ENCODE peak calls at places on chromosomes 2 and 18, in nine cellular contexts. One of them, this sample, is unnamed.

GRCh38 chr2:28286678-28287077 is 106.0 kb upstream of the FOSL2 start:
- DNase-seq in cardiac fibroblast: peak; percentile 33
- DNase-seq in H1: no peak
- DNase-seq in body of pancreas: no peak
- DNase-seq in adrenal gland: no peak
- DNase-seq in AG09309: no peak
- DNase-seq in K562: no peak
- DNase-seq in fibroblast of lung: peak; percentile 51
- DNase-seq in prostate gland: no peak
- DNase-seq in this sample: no peak

GRCh38 chr2:54419386-54419785 is 36.7 kb upstream of the SPTBN1 start:
- DNase-seq in K562: no peak
- DNase-seq in cardiac fibroblast: peak; percentile 57
- DNase-seq in fibroblast of lung: no peak
- DNase-seq in prostate gland: no peak
- DNase-seq in body of pancreas: no peak
- DNase-seq in adrenal gland: no peak
- DNase-seq in AG09309: no peak
- DNase-seq in H1: no peak
- DNase-seq in this sample: no peak

GRCh38 chr2:232890896-232891601 is 21.0 kb downstream of the SNORC start:
- DNase-seq in adrenal gland: peak; percentile 92
- DNase-seq in H1: no peak
- DNase-seq in cardiac fibroblast: peak; percentile 23
- DNase-seq in body of pancreas: peak; percentile 85
- DNase-seq in K562: peak; percentile 47
- DNase-seq in AG09309: no peak
- DNase-seq in prostate gland: peak; percentile 78
- DNase-seq in fibroblast of lung: peak; percentile 40
- DNase-seq in this sample: peak; percentile 84

GRCh38 chr2:228646061-228646460 is 464.6 kb upstream of the SPHKAP start:
- DNase-seq in cardiac fibroblast: no peak
- DNase-seq in K562: no peak
- DNase-seq in AG09309: no peak
- DNase-seq in fibroblast of lung: no peak
- DNase-seq in prostate gland: no peak
- DNase-seq in adrenal gland: no peak
- DNase-seq in body of pancreas: no peak
- DNase-seq in H1: no peak
- DNase-seq in this sample: no peak

GRCh38 chr2:214593723-214594122 is 182.9 kb downstream of the VWC2L start:
- DNase-seq in cardiac fibroblast: peak; percentile 2
- DNase-seq in AG09309: peak; percentile 27
- DNase-seq in K562: no peak
- DNase-seq in adrenal gland: no peak
- DNase-seq in prostate gland: no peak
- DNase-seq in fibroblast of lung: peak; percentile 92
- DNase-seq in body of pancreas: peak; percentile 22
- DNase-seq in H1: peak; percentile 49
- DNase-seq in this sample: no peak

GRCh38 chr2:190847504-190848201 is 33.0 kb upstream of the GLS start:
- DNase-seq in K562: no peak
- DNase-seq in prostate gland: no peak
- DNase-seq in AG09309: no peak
- DNase-seq in H1: no peak
- DNase-seq in body of pancreas: no peak
- DNase-seq in fibroblast of lung: peak; percentile 83
- DNase-seq in adrenal gland: no peak
- DNase-seq in cardiac fibroblast: peak; percentile 86
- DNase-seq in this sample: no peak

GRCh38 chr18:48946329-48946835 is 4.4 kb downstream of the SMAD7 start:
- DNase-seq in fibroblast of lung: peak; percentile 90
- DNase-seq in H1: no peak
- DNase-seq in K562: no peak
- DNase-seq in adrenal gland: no peak
- DNase-seq in prostate gland: no peak
- DNase-seq in body of pancreas: peak; percentile 60
- DNase-seq in cardiac fibroblast: no peak
- DNase-seq in AG09309: no peak
- DNase-seq in this sample: peak; percentile 79

GRCh38 chr2:25700221-25700660 is 26.9 kb upstream of the DTNB start:
- DNase-seq in H1: no peak
- DNase-seq in prostate gland: no peak
- DNase-seq in body of pancreas: peak; percentile 47
- DNase-seq in adrenal gland: peak; percentile 30
- DNase-seq in AG09309: peak; percentile 67
- DNase-seq in cardiac fibroblast: peak; percentile 46
- DNase-seq in K562: peak; percentile 27
- DNase-seq in fibroblast of lung: peak; percentile 33
- DNase-seq in this sample: peak; percentile 69

GRCh38 chr2:26292646-26293045 is 47.9 kb downstream of the HADHB start:
- DNase-seq in AG09309: no peak
- DNase-seq in prostate gland: no peak
- DNase-seq in H1: no peak
- DNase-seq in K562: peak; percentile 46
- DNase-seq in fibroblast of lung: peak; percentile 56
- DNase-seq in body of pancreas: no peak
- DNase-seq in adrenal gland: no peak
- DNase-seq in cardiac fibroblast: peak; percentile 37
- DNase-seq in this sample: no peak

GRCh38 chr2:186183406-186183805 is 302.7 kb upstream of the ZC3H15 start:
- DNase-seq in AG09309: no peak
- DNase-seq in prostate gland: no peak
- DNase-seq in K562: no peak
- DNase-seq in fibroblast of lung: no peak
- DNase-seq in H1: no peak
- DNase-seq in body of pancreas: no peak
- DNase-seq in adrenal gland: no peak
- DNase-seq in cardiac fibroblast: no peak
- DNase-seq in this sample: no peak

GRCh38 chr18:12053312-12053711 is 40.3 kb upstream of the ANKRD62 start:
- DNase-seq in cardiac fibroblast: no peak
- DNase-seq in fibroblast of lung: no peak
- DNase-seq in body of pancreas: no peak
- DNase-seq in K562: no peak
- DNase-seq in prostate gland: no peak
- DNase-seq in AG09309: no peak
- DNase-seq in H1: no peak
- DNase-seq in adrenal gland: no peak
- DNase-seq in this sample: no peak

GRCh38 chr2:232484628-232485332 is 2.9 kb downstream of the ECEL1 start:
- DNase-seq in fibroblast of lung: no peak
- DNase-seq in H1: no peak
- DNase-seq in body of pancreas: no peak
- DNase-seq in cardiac fibroblast: no peak
- DNase-seq in adrenal gland: no peak
- DNase-seq in prostate gland: no peak
- DNase-seq in AG09309: no peak
- DNase-seq in K562: no peak
- DNase-seq in this sample: no peak

GRCh38 chr2:241965931-241966412 is 96.4 kb downstream of the RTP5 start:
- DNase-seq in body of pancreas: peak; percentile 31
- DNase-seq in AG09309: peak; percentile 82
- DNase-seq in cardiac fibroblast: peak; percentile 93
- DNase-seq in H1: no peak
- DNase-seq in prostate gland: no peak
- DNase-seq in fibroblast of lung: peak; percentile 98
- DNase-seq in adrenal gland: peak; percentile 75
- DNase-seq in K562: peak; percentile 63
- DNase-seq in this sample: no peak

GRCh38 chr2:198135481-198135934 is 331.1 kb downstream of the PLCL1 start:
- DNase-seq in AG09309: peak; percentile 23
- DNase-seq in body of pancreas: no peak
- DNase-seq in cardiac fibroblast: peak; percentile 29
- DNase-seq in fibroblast of lung: peak; percentile 11
- DNase-seq in K562: no peak
- DNase-seq in prostate gland: no peak
- DNase-seq in H1: no peak
- DNase-seq in adrenal gland: no peak
- DNase-seq in this sample: no peak

GRCh38 chr18:57008001-57008686 is 138.7 kb upstream of the BOD1L2 start:
- DNase-seq in fibroblast of lung: no peak
- DNase-seq in body of pancreas: no peak
- DNase-seq in prostate gland: no peak
- DNase-seq in H1: no peak
- DNase-seq in K562: no peak
- DNase-seq in AG09309: no peak
- DNase-seq in adrenal gland: no peak
- DNase-seq in cardiac fibroblast: no peak
- DNase-seq in this sample: no peak

GRCh38 chr18:23932385-23933067 is 82.0 kb upstream of the TTC39C start:
- DNase-seq in fibroblast of lung: no peak
- DNase-seq in adrenal gland: no peak
- DNase-seq in H1: no peak
- DNase-seq in K562: no peak
- DNase-seq in cardiac fibroblast: no peak
- DNase-seq in body of pancreas: no peak
- DNase-seq in AG09309: peak; percentile 67
- DNase-seq in prostate gland: peak; percentile 48
- DNase-seq in this sample: peak; percentile 31

GRCh38 chr2:68282814-68283812 is 30.8 kb upstream of the PPP3R1 start:
- DNase-seq in cardiac fibroblast: peak; percentile 62
- DNase-seq in prostate gland: peak; percentile 21
- DNase-seq in AG09309: no peak
- DNase-seq in K562: peak; percentile 84
- DNase-seq in H1: no peak
- DNase-seq in fibroblast of lung: peak; percentile 54
- DNase-seq in body of pancreas: no peak
- DNase-seq in adrenal gland: no peak
- DNase-seq in this sample: no peak

GRCh38 chr2:101064868-101065549 is 62.9 kb downstream of the RPL31 start:
- DNase-seq in H1: no peak
- DNase-seq in prostate gland: peak; percentile 65
- DNase-seq in cardiac fibroblast: peak; percentile 55
- DNase-seq in fibroblast of lung: peak; percentile 35
- DNase-seq in body of pancreas: peak; percentile 43
- DNase-seq in K562: no peak
- DNase-seq in adrenal gland: no peak
- DNase-seq in AG09309: no peak
- DNase-seq in this sample: no peak

GRCh38 chr18:13279181-13280065 is 60.9 kb downstream of the LDLRAD4 start:
- DNase-seq in AG09309: no peak
- DNase-seq in fibroblast of lung: no peak
- DNase-seq in prostate gland: no peak
- DNase-seq in cardiac fibroblast: no peak
- DNase-seq in K562: no peak
- DNase-seq in H1: no peak
- DNase-seq in adrenal gland: no peak
- DNase-seq in body of pancreas: no peak
- DNase-seq in this sample: no peak

DNA sequence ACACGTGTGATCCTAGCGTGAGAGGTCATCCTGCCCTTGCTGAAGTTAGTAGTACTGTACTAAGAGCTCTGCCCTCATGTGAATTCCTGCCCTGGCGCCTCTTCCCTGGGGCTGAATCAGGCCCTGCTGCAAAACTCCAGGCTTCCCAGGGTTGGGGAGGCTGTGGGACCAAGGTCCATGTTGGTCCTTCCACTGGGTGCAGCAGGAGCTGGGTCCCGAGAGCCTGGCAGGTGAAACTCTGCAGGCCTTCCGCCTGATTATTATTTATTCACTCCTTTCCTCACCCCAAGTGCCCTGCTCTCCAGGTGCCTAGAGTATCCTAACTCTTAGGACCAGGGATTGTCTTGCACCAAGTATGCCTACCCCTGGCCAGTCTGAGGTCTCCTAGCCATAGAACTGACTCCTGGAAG is 5.3 kb upstream of the CNNM3 start:
- DNase-seq in fibroblast of lung: no peak
- DNase-seq in H1: no peak
- DNase-seq in prostate gland: no peak
- DNase-seq in adrenal gland: no peak
- DNase-seq in AG09309: no peak
- DNase-seq in K562: no peak
- DNase-seq in cardiac fibroblast: no peak
- DNase-seq in body of pancreas: no peak
- DNase-seq in this sample: no peak
- H3K4me3 ChIP-seq in fibroblast of lung: no peak overlapping the region
- H3K4me3 ChIP-seq in H1: no peak overlapping the region
- H3K4me3 ChIP-seq in prostate gland: no peak overlapping the region
- H3K4me3 ChIP-seq in adrenal gland: no peak overlapping the region
- H3K4me3 ChIP-seq in AG09309: no peak overlapping the region
- H3K4me3 ChIP-seq in K562: no peak overlapping the region
- H3K4me3 ChIP-seq in cardiac fibroblast: no peak overlapping the region
- H3K4me3 ChIP-seq in body of pancreas: no peak overlapping the region
- H3K4me3 ChIP-seq in this sample: no peak overlapping the region

GRCh38 chr18:4599312-4599711 is 144.2 kb upstream of the DLGAP1 start:
- DNase-seq in fibroblast of lung: no peak
- DNase-seq in cardiac fibroblast: no peak
- DNase-seq in H1: no peak
- DNase-seq in K562: no peak
- DNase-seq in AG09309: no peak
- DNase-seq in adrenal gland: no peak
- DNase-seq in body of pancreas: no peak
- DNase-seq in prostate gland: no peak
- DNase-seq in this sample: no peak
- TF ChIP-seq CTCF in fibroblast of lung: no peak
- TF ChIP-seq CTCF in cardiac fibroblast: no peak
- TF ChIP-seq CTCF in H1: peak; percentile 46
- TF ChIP-seq CTCF in K562: no peak
- TF ChIP-seq CTCF in AG09309: no peak
- TF ChIP-seq CTCF in adrenal gland: no peak
- TF ChIP-seq CTCF in body of pancreas: no peak
- TF ChIP-seq CTCF in prostate gland: no peak
- TF ChIP-seq CTCF in this sample: no peak

DNA sequence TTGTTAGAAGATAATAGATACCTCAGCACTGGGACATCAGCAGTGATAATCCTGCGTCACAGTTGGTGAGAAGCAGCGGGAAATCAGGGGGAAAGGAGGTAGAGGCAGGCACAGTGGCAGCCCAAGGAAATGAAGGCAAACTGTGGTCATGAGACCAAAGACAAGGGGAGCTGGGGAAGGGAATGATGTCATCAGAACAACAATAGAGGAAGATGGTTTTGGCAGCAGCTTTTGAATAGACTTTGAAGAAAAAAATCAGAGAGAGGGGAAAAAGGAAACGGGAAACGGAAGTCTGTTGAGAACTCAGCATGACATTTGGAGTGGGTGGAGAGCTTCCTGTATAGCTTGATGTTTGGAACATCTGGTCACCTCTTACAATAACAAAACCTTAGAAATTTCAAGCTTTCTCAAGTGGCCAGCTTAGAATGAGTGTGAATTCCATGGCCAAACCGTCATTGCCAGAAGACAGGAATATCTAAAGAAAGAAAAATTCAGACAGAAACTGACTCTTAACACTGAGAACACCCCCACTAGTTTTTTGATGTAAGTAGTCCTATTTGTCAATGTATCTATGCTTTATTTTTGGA is 18.4 kb upstream of the YES1 start:
- DNase-seq in fibroblast of lung: peak; percentile 84
- DNase-seq in H1: no peak
- DNase-seq in cardiac fibroblast: peak; percentile 88
- DNase-seq in body of pancreas: no peak
- DNase-seq in adrenal gland: peak; percentile 25
- DNase-seq in K562: peak; percentile 55
- DNase-seq in prostate gland: no peak
- DNase-seq in AG09309: no peak
- DNase-seq in this sample: no peak
- H3K4me3 ChIP-seq in fibroblast of lung: no peak overlapping the region
- H3K4me3 ChIP-seq in H1: peak overlapping the region; percentile 4
- H3K4me3 ChIP-seq in cardiac fibroblast: no peak overlapping the region
- H3K4me3 ChIP-seq in body of pancreas: no peak overlapping the region
- H3K4me3 ChIP-seq in adrenal gland: no peak overlapping the region
- H3K4me3 ChIP-seq in K562: peak overlapping the region; percentile 41
- H3K4me3 ChIP-seq in prostate gland: no peak overlapping the region
- H3K4me3 ChIP-seq in AG09309: no peak overlapping the region
- H3K4me3 ChIP-seq in this sample: no peak overlapping the region

GRCh38 chr2:127695491-127696472 is 5.5 kb upstream of the SFT2D3 start:
- DNase-seq in body of pancreas: peak; percentile 75
- DNase-seq in K562: no peak
- DNase-seq in AG09309: no peak
- DNase-seq in fibroblast of lung: peak; percentile 59
- DNase-seq in H1: no peak
- DNase-seq in cardiac fibroblast: peak; percentile 61
- DNase-seq in adrenal gland: peak; percentile 69
- DNase-seq in prostate gland: peak; percentile 37
- DNase-seq in this sample: no peak
- TF ChIP-seq CTCF in body of pancreas: peak; percentile 29
- TF ChIP-seq CTCF in K562: no peak
- TF ChIP-seq CTCF in AG09309: peak; percentile 55
- TF ChIP-seq CTCF in fibroblast of lung: peak; percentile 44
- TF ChIP-seq CTCF in H1: peak; percentile 86
- TF ChIP-seq CTCF in cardiac fibroblast: peak; percentile 41
- TF ChIP-seq CTCF in adrenal gland: peak; percentile 27
- TF ChIP-seq CTCF in prostate gland: peak; percentile 15
- TF ChIP-seq CTCF in this sample: no peak

This sample was measured in LNCaP clone FGC.